ENCODE peak calls at places on chromosomes 4 and X, in six cellular contexts. E is MM.1S; J is COR-L47; U is stimulated activated CD4-positive, alpha-beta T cell treated with anti-CD3 and anti-CD28 coated beads, TNF-alpha, amount 100 ng/mL, for 4 hours; G is SK-N-SH; Q is stimulated activated naive B cell treated with anti-CD40 and anti-IgM and Interleukin-4, amounts not matched to agents 10 μg/mL and 1 μg/mL and 100 μg/mL, for 72 hours. L is an unnamed sample.

GRCh38 chrX:102129473-102129872 is 4.0 kb downstream of the TCEAL2 start:
- DNase-seq in G (peak), U (no peak), E (peak), Q (no peak), J (peak), L (no peak)

GRCh38 chr4:84681488-84682274 is 98.8 kb downstream of the CDS1 start:
- DNase-seq in J (no peak), U (no peak), E (peak), Q (no peak), G (no peak), L (no peak)

GRCh38 chrX:81259714-81260395 is 58.0 kb downstream of the SH3BGRL start:
- DNase-seq in E (no peak), U (no peak), G (no peak), J (no peak), Q (no peak), L (no peak)

GRCh38 chr4:6052679-6053078 is 34.4 kb upstream of the C4orf50 start:
- DNase-seq in Q (no peak), G (no peak), E (no peak), U (no peak), J (no peak), L (no peak)

GRCh38 chrX:7088968-7089615 is 58.4 kb upstream of the STS start:
- DNase-seq in Q (no peak), E (peak), G (no peak), J (peak), U (peak), L (peak)

GRCh38 chr4:176034498-176034897 is 31.1 kb upstream of the WDR17 start:
- DNase-seq in E (peak), G (peak), Q (no peak), U (no peak), J (peak), L (no peak)

GRCh38 chrX:39627257-39627656 is 470.5 kb downstream of the BCOR start:
- DNase-seq in Q (no peak), J (no peak), E (no peak), U (no peak), G (peak), L (no peak)

GRCh38 chr4:39706334-39706733 is 8.4 kb downstream of the UBE2K start:
- DNase-seq in E (no peak), J (no peak), G (no peak), Q (no peak), U (no peak), L (no peak)

GRCh38 chrX:274904-275475 is 6.2 kb upstream of the PLCXD1 start:
- DNase-seq in J (no peak), Q (no peak), E (no peak), G (no peak), U (no peak), L (no peak)

GRCh38 chrX:38129366-38129765 is 91.3 kb downstream of the SRPX start:
- DNase-seq in J (no peak), G (no peak), Q (no peak), U (no peak), E (no peak), L (no peak)

GRCh38 chrX:126165721-126166401 is at the start of gene DCAF12L2:
- DNase-seq in J (no peak), Q (no peak), U (no peak), E (no peak), G (peak), L (no peak)

GRCh38 chrX:152904151-152905080 is 6.5 kb downstream of the ZNF185 start:
- DNase-seq in J (peak), U (no peak), G (peak), Q (no peak), E (no peak), L (peak)

GRCh38 chr4:99084595-99084994 is 4.0 kb downstream of the ADH5 start:
- DNase-seq in G (no peak), J (no peak), Q (no peak), U (no peak), E (no peak), L (no peak)

GRCh38 chrX:43316161-43316560 is 339.9 kb upstream of the MAOA start:
- DNase-seq in G (no peak), U (no peak), E (no peak), Q (no peak), J (no peak), L (no peak)

GRCh38 chr4:117417856-117418255 is 332.5 kb upstream of the TRAM1L1 start:
- DNase-seq in E (no peak), Q (no peak), U (no peak), G (no peak), J (no peak), L (no peak)

GRCh38 chrX:118521435-118521834 is 25.8 kb downstream of the DOCK11 start:
- DNase-seq in G (no peak), J (no peak), Q (no peak), E (no peak), U (no peak), L (no peak)

GRCh38 chr4:127759893-127760292 is 22.2 kb upstream of the HSPA4L start:
- DNase-seq in G (no peak), Q (no peak), E (no peak), J (no peak), U (no peak), L (no peak)

GRCh38 chr4:90606781-90607180 is 479.6 kb downstream of the CCSER1 start:
- DNase-seq in G (no peak), J (no peak), U (no peak), Q (no peak), E (no peak), L (no peak)

GRCh38 chr4:132299866-132300265 is 849.2 kb upstream of the PCDH10 start:
- DNase-seq in E (no peak), Q (no peak), J (no peak), U (no peak), G (no peak), L (no peak)

GRCh38 chr4:158667651-158668198 is 4.0 kb downstream of the C4orf46 start:
- DNase-seq in U (no peak), J (no peak), G (peak), Q (no peak), E (no peak), L (peak)

GRCh38 chr4:81343536-81343935 is 128.2 kb downstream of the RASGEF1B start:
- DNase-seq in J (no peak), U (no peak), E (no peak), G (no peak), Q (no peak), L (no peak)

GRCh38 chr4:38565271-38566199 is 98.5 kb upstream of the KLF3 start:
- DNase-seq in G (no peak), E (no peak), J (no peak), Q (no peak), U (no peak), L (no peak)

GRCh38 chr4:133112641-133113040 is 36.5 kb upstream of the PCDH10 start:
- DNase-seq in U (no peak), E (no peak), J (no peak), Q (no peak), G (no peak), L (no peak)

GRCh38 chr4:108166038-108166437 is 2.7 kb downstream of the LEF1 start:
- DNase-seq in Q (no peak), U (no peak), J (no peak), E (peak), G (no peak), L (no peak)

GRCh38 chr4:110540606-110541440 is 64.9 kb downstream of the ENPEP start:
- DNase-seq in Q (no peak), J (no peak), U (no peak), E (no peak), G (no peak), L (no peak)

GRCh38 chr4:117889978-117890377 is 144.3 kb upstream of the NDST3 start:
- DNase-seq in J (no peak), U (no peak), G (no peak), Q (no peak), E (no peak), L (no peak)

GRCh38 chrX:49162620-49163019 is at the start of gene MAGIX:
- DNase-seq in J (no peak), G (no peak), E (no peak), U (no peak), Q (no peak), L (no peak)

L was measured in GM10248.